ENCODE peak calls at places on chromosomes 7 and 10, in six cellular contexts. O is IMR-90, F is H1, Y is H9, X is neuronal stem cell, G is mesenchymal stem cell. B is an unnamed sample.

GRCh38 chr7:8637322-8637721 is 203.9 kb downstream of the NXPH1 start:
- DNase-seq in G (no peak), F (no peak), O (no peak), Y (no peak), X (no peak), B (no peak)

GRCh38 chr10:110833234-110833940 is 38.3 kb upstream of the PDCD4 start:
- DNase-seq in X (no peak), Y (no peak), O (no peak), F (no peak), G (no peak), B (no peak)

GRCh38 chr7:132541656-132542055 is 34.6 kb downstream of the PLXNA4 start:
- DNase-seq in F (no peak), G (no peak), O (no peak), X (no peak), Y (peak), B (no peak)

GRCh38 chr10:74825033-74825370 is 1.4 kb upstream of the KAT6B start:
- DNase-seq in Y (peak), X (peak), F (no peak), O (no peak), G (peak), B (no peak)

GRCh38 chr7:153657182-153657800 is 394.9 kb upstream of the DPP6 start:
- DNase-seq in G (no peak), O (no peak), Y (no peak), X (no peak), F (peak), B (no peak)

GRCh38 chr10:104735469-104735868 is 94.4 kb downstream of the SORCS3 start:
- DNase-seq in Y (peak), G (no peak), O (no peak), X (no peak), F (no peak), B (no peak)

GRCh38 chr10:65779985-65780384 is 1145.9 kb upstream of the LRRTM3 start:
- DNase-seq in X (no peak), F (no peak), Y (no peak), G (no peak), O (no peak), B (no peak)

GRCh38 chr10:132886211-132887099 is 55.9 kb downstream of the CFAP46 start:
- DNase-seq in Y (no peak), F (no peak), O (no peak), X (no peak), G (no peak), B (no peak)

GRCh38 chr10:81303656-81304055 is 571.3 kb upstream of the NRG3 start:
- DNase-seq in Y (no peak), X (no peak), F (no peak), G (peak), O (no peak), B (no peak)

DNA sequence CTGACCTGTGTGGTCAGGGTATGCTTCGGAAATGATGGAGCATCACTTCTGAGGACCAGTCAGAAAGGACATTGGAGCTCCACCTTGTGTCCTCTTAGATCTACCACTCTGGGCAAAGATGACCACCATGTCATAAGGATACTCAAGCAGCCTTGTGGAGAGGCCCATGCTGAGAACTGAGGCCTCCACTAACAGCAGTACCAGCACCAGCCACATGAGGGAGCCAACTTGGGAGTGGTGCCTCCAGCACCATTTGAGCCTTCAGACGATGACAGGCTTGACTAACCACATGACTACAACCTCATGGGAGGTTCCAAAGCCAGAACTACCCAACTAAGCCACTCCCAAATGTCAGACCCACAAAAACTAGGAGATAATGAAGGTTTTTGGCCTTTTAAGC is 116.0 kb downstream of the NPTX2 start:
- DNase-seq in O (peak), X (no peak), G (peak), F (no peak), Y (peak), B (peak)
- H3K14ac ChIP-seq in O (no peak), X (no peak), G (no peak), F (no peak), Y (no peak), B (no peak)

GRCh38 chr10:126945351-126946035 is 40.3 kb downstream of the DOCK1 start:
- DNase-seq in O (no peak), X (no peak), Y (no peak), F (no peak), G (no peak), B (no peak)

GRCh38 chr10:126940670-126941069 is 35.4 kb downstream of the DOCK1 start:
- DNase-seq in F (no peak), X (no peak), Y (no peak), G (no peak), O (no peak), B (no peak)

GRCh38 chr10:126946746-126947145 is 41.5 kb downstream of the DOCK1 start:
- DNase-seq in O (no peak), X (no peak), Y (no peak), F (no peak), G (no peak), B (no peak)

GRCh38 chr10:126948355-126949160 is 43.3 kb downstream of the DOCK1 start:
- DNase-seq in G (no peak), O (no peak), X (no peak), F (no peak), Y (no peak), B (peak)

GRCh38 chr10:126944191-126944590 is 39.0 kb downstream of the DOCK1 start:
- DNase-seq in O (no peak), G (no peak), Y (no peak), F (no peak), X (no peak), B (no peak)
- H3K14ac ChIP-seq in O (no peak), G (no peak), Y (no peak), F (no peak), X (no peak), B (no peak)

GRCh38 chr10:31317652-31318381 is 1.2 kb upstream of the ZEB1 start:
- DNase-seq in G (no peak), F (no peak), O (no peak), Y (no peak), X (no peak), B (peak)

GRCh38 chr10:31319602-31320178 is 674 bp downstream of the ZEB1 start:
- DNase-seq in O (no peak), G (no peak), Y (no peak), X (no peak), F (no peak), B (no peak)

GRCh38 chr10:31317171-31317570 is 1.8 kb upstream of the ZEB1 start:
- DNase-seq in F (no peak), O (no peak), X (no peak), Y (no peak), G (peak), B (no peak)

GRCh38 chr10:31318854-31319601 is at the start of gene ZEB1:
- DNase-seq in O (peak), X (peak), F (no peak), Y (peak), G (peak), B (peak)

GRCh38 chr10:31318382-31318853 is 598 bp upstream of the ZEB1 start:
- DNase-seq in X (no peak), Y (peak), F (no peak), G (peak), O (peak), B (no peak)
- H3K14ac ChIP-seq in X (peak), Y (no peak), F (no peak), G (peak), O (peak), B (peak)

GRCh38 chr7:26212921-26213718 is 11.6 kb downstream of the CBX3 start:
- DNase-seq in G (no peak), Y (no peak), O (no peak), X (no peak), F (no peak), B (no peak)
- H3K14ac ChIP-seq in G (no peak), Y (no peak), O (no peak), X (no peak), F (no peak), B (no peak)

GRCh38 chr10:69660296-69660695 is 30.2 kb downstream of the FAM241B start:
- DNase-seq in Y (no peak), X (no peak), G (no peak), F (no peak), O (no peak), B (no peak)

GRCh38 chr10:69661414-69662172 is 31.5 kb downstream of the FAM241B start:
- DNase-seq in O (no peak), G (no peak), Y (no peak), F (no peak), X (no peak), B (no peak)

GRCh38 chr10:69663548-69663947 is 33.5 kb downstream of the FAM241B start:
- DNase-seq in F (no peak), O (no peak), G (no peak), Y (peak), X (no peak), B (no peak)

GRCh38 chr10:69662901-69663300 is 32.9 kb downstream of the FAM241B start:
- DNase-seq in O (no peak), Y (no peak), X (no peak), G (no peak), F (no peak), B (no peak)

GRCh38 chr10:69662173-69662685 is 32.2 kb downstream of the FAM241B start:
- DNase-seq in O (no peak), Y (no peak), X (no peak), G (no peak), F (no peak), B (no peak)
- H3K14ac ChIP-seq in O (no peak), Y (no peak), X (no peak), G (no peak), F (no peak), B (no peak)

B was measured in trophoblast cell.